ENCODE peak calls at places on chromosomes 16 and 17, in four cellular contexts. H, X, C and S are unnamed samples.

GRCh38 chr16:74710401-74710800 is 9.7 kb upstream of the MLKL start:
- DNase-seq in H (no peak), X (no peak), C (no peak), S (no peak)

GRCh38 chr16:81608515-81609209 is 164.1 kb downstream of the CMIP start:
- DNase-seq in H (no peak), X (peak; percentile 56), C (no peak), S (no peak)

GRCh38 chr17:41796066-41796895 is 9.8 kb upstream of the JUP start:
- DNase-seq in H (no peak), X (no peak), C (no peak), S (no peak)

GRCh38 chr16:48099455-48099854 is 56.3 kb downstream of the ABCC12 start:
- DNase-seq in H (no peak), X (peak; percentile 40), C (no peak), S (no peak)

GRCh38 chr16:6132121-6132520 is 1034.5 kb upstream of the EEF2KMT start:
- DNase-seq in H (no peak), X (no peak), C (no peak), S (no peak)

GRCh38 chr17:40176409-40177110 is 710 bp upstream of the RAPGEFL1 start:
- DNase-seq in H (no peak), X (no peak), C (no peak), S (no peak)

GRCh38 chr16:4767872-4768548 is 1.0 kb upstream of the ZNF500 start:
- DNase-seq in H (no peak), X (no peak), C (peak; percentile 45), S (no peak)

GRCh38 chr16:79662673-79663313 is 62.3 kb upstream of the MAF start:
- DNase-seq in H (no peak), X (no peak), C (no peak), S (no peak)

GRCh38 chr17:8290043-8290442 is 1.6 kb downstream of the RANGRF start:
- DNase-seq in H (no peak), X (no peak), C (no peak), S (no peak)

GRCh38 chr17:75094871-75095399 is 7.2 kb downstream of the SLC16A5 start:
- DNase-seq in H (no peak), X (no peak), C (no peak), S (no peak)

GRCh38 chr17:74968361-74968780 is 4.2 kb downstream of the HID1 start:
- DNase-seq in H (no peak), X (no peak), C (no peak), S (no peak)

GRCh38 chr16:79067600-79067999 is 532.9 kb downstream of the MAF start:
- DNase-seq in H (no peak), X (no peak), C (no peak), S (no peak)

GRCh38 chr16:53053967-53054669 is 673 bp upstream of the CHD9 start:
- DNase-seq in H (no peak), X (peak; percentile 60), C (peak; percentile 57), S (no peak)

GRCh38 chr16:22353188-22353919 is 21.1 kb downstream of the CDR2 start:
- DNase-seq in H (no peak), X (no peak), C (no peak), S (no peak)

GRCh38 chr16:9122342-9122741 is 30.9 kb downstream of the HAPSTR1 start:
- DNase-seq in H (no peak), X (no peak), C (no peak), S (no peak)

GRCh38 chr16:81755915-81756644 is 23.0 kb upstream of the PLCG2 start:
- DNase-seq in H (no peak), X (peak; percentile 44), C (no peak), S (no peak)

GRCh38 chr16:74439685-74440084 is 18.4 kb upstream of the CLEC18B start:
- DNase-seq in H (no peak), X (no peak), C (no peak), S (no peak)

GRCh38 chr17:36641877-36642845 is 40.8 kb downstream of the MRM1 start:
- DNase-seq in H (peak; percentile 41), X (no peak), C (no peak), S (peak; percentile 25)

GRCh38 chr17:78106211-78106610 is 22.3 kb downstream of the TMC6 start:
- DNase-seq in H (no peak), X (no peak), C (no peak), S (no peak)

GRCh38 chr17:7282752-7283321 is 1.3 kb downstream of the SLC2A4 start:
- DNase-seq in H (no peak), X (no peak), C (no peak), S (no peak)

GRCh38 chr16:31527617-31528287 is at the start of gene AHSP:
- DNase-seq in H (no peak), X (no peak), C (no peak), S (no peak)

GRCh38 chr17:29640413-29640812 is 17.7 kb upstream of the CORO6 start:
- DNase-seq in H (no peak), X (no peak), C (no peak), S (no peak)

GRCh38 chr17:32302037-32302436 is 36.4 kb downstream of the RHBDL3 start:
- DNase-seq in H (no peak), X (no peak), C (no peak), S (no peak)